ENCODE peak calls at places on chromosome 13, in four cellular contexts. E is tibial nerve, F is left lung, Z is GM13977. S is an unnamed sample.

GRCh38 chr13:99916366-99917103 is 55.0 kb downstream of the ZIC5 start:
- DNase-seq in E (no peak), F (no peak), Z (peak), S (peak)

GRCh38 chr13:90402613-90403012 is 944.9 kb upstream of the MIR17HG start:
- DNase-seq in E (no peak), F (no peak), Z (no peak), S (no peak)

GRCh38 chr13:79549355-79550106 is 68.6 kb downstream of the NDFIP2 start:
- DNase-seq in E (no peak), F (no peak), Z (no peak), S (no peak)

GRCh38 chr13:89550842-89551422 is 1796.6 kb upstream of the MIR17HG start:
- DNase-seq in E (no peak), F (no peak), Z (no peak), S (no peak)

GRCh38 chr13:87889241-87889640 is 218.1 kb downstream of the SLITRK5 start:
- DNase-seq in E (no peak), F (no peak), Z (no peak), S (no peak)

GRCh38 chr13:27549406-27549981 is 70.8 kb downstream of the LNX2 start:
- DNase-seq in E (no peak), F (no peak), Z (no peak), S (peak)

GRCh38 chr13:51091839-51092238 is 19.2 kb downstream of the C13orf42 start:
- DNase-seq in E (no peak), F (no peak), Z (no peak), S (no peak)

GRCh38 chr13:24540236-24541126 is 27.9 kb upstream of the PARP4 start:
- DNase-seq in E (no peak), F (peak), Z (no peak), S (peak)

GRCh38 chr13:33072759-33073158 is 56.5 kb downstream of the KL start:
- DNase-seq in E (no peak), F (no peak), Z (no peak), S (no peak)

GRCh38 chr13:105291987-105292386 is 1243.5 kb downstream of the EFNB2 start:
- DNase-seq in E (no peak), F (no peak), Z (no peak), S (no peak)

GRCh38 chr13:77918391-77919261 is at the start of gene EDNRB:
- DNase-seq in E (peak), F (peak), Z (no peak), S (peak)

GRCh38 chr13:112056284-112056727 is 10.6 kb upstream of the SOX1 start:
- DNase-seq in E (no peak), F (no peak), Z (peak), S (no peak)

S was measured in cardiac muscle cell.